ENCODE peak calls at places on chromosomes 5 and 9, in seven cellular contexts. N, O, A, W, D, V and K are unnamed samples.

GRCh38 chr5:135423158-135423925 is 23.8 kb downstream of the DCANP1 start:
- DNase-seq in W (no peak), V (no peak), N (peak), A (no peak), O (no peak), D (no peak), K (no peak)

GRCh38 chr5:17132444-17133083 is 84.9 kb upstream of the BASP1 start:
- DNase-seq in N (peak), O (peak), W (no peak), A (peak), D (no peak), V (no peak), K (no peak)

GRCh38 chr5:126369995-126370731 is 53.0 kb upstream of the GRAMD2B start:
- DNase-seq in A (no peak), O (no peak), V (no peak), D (no peak), W (peak), N (no peak), K (no peak)

GRCh38 chr5:148909001-148909400 is 82.6 kb downstream of the ADRB2 start:
- DNase-seq in N (no peak), O (peak), W (no peak), A (no peak), D (peak), V (no peak), K (no peak)

GRCh38 chr9:83583151-83584014 is 39.6 kb upstream of the IDNK start:
- DNase-seq in A (peak), O (peak), D (peak), V (peak), N (peak), W (peak), K (peak)

GRCh38 chr5:81757404-81757803 is 6.5 kb upstream of the SSBP2 start:
- DNase-seq in V (no peak), D (no peak), W (no peak), A (no peak), N (no peak), O (no peak), K (no peak)

GRCh38 chr9:94079236-94079635 is 5.0 kb upstream of the PTPDC1 start:
- DNase-seq in D (no peak), A (no peak), O (no peak), V (no peak), W (no peak), N (no peak), K (no peak)

GRCh38 chr5:128870923-128871322 is 94.4 kb upstream of the SLC27A6 start:
- DNase-seq in V (no peak), O (no peak), A (no peak), N (no peak), W (no peak), D (no peak), K (no peak)

GRCh38 chr9:72984990-72985389 is 32.1 kb upstream of the ALDH1A1 start:
- DNase-seq in W (no peak), O (no peak), A (no peak), D (no peak), N (no peak), V (peak), K (no peak)

GRCh38 chr9:34793428-34793827 is 83.5 kb upstream of the CCL21 start:
- DNase-seq in W (no peak), D (no peak), N (no peak), V (no peak), O (no peak), A (peak), K (no peak)

GRCh38 chr5:16546712-16547111 is 70.1 kb downstream of the RETREG1 start:
- DNase-seq in V (no peak), N (no peak), D (no peak), A (no peak), O (no peak), W (no peak), K (no peak)

GRCh38 chr9:21919377-21920362 is 74.5 kb downstream of the CDKN2A start:
- DNase-seq in A (peak), W (no peak), V (no peak), D (peak), N (peak), O (peak), K (no peak)

GRCh38 chr5:177317959-177318377 is 6.3 kb upstream of the MXD3 start:
- DNase-seq in O (peak), V (peak), N (peak), W (peak), D (peak), A (peak), K (peak)

GRCh38 chr5:170479484-170479883 is 24.3 kb upstream of the KCNIP1 start:
- DNase-seq in A (no peak), O (peak), N (no peak), D (no peak), V (no peak), W (no peak), K (no peak)

GRCh38 chr5:115770466-115770865 is 46.0 kb downstream of the CDO1 start:
- DNase-seq in A (no peak), N (no peak), V (no peak), D (no peak), W (peak), O (no peak), K (no peak)

GRCh38 chr9:102569436-102569835 is 425.7 kb upstream of the CYLC2 start:
- DNase-seq in W (peak), A (no peak), N (no peak), O (no peak), D (no peak), V (no peak), K (no peak)

GRCh38 chr5:138391859-138392386 is 39.4 kb downstream of the KDM3B start:
- DNase-seq in V (peak), O (no peak), A (no peak), W (no peak), D (no peak), N (no peak), K (no peak)

GRCh38 chr9:128940946-128941755 is 6.3 kb downstream of the DOLK start:
- DNase-seq in W (no peak), N (no peak), V (no peak), O (no peak), A (no peak), D (no peak), K (no peak)

GRCh38 chr9:82109626-82110025 is 121.1 kb downstream of the SPATA31D1 start:
- DNase-seq in D (no peak), O (no peak), W (no peak), V (no peak), N (no peak), A (no peak), K (no peak)

GRCh38 chr9:136589766-136590740 is 44.2 kb upstream of the NOTCH1 start:
- DNase-seq in A (no peak), O (no peak), D (no peak), N (no peak), V (no peak), W (no peak), K (no peak)

GRCh38 chr5:6772886-6773285 is 59.7 kb downstream of the TENT4A start:
- DNase-seq in D (no peak), O (no peak), V (no peak), A (no peak), W (no peak), N (no peak), K (no peak)

GRCh38 chr5:36724429-36725332 is 118.3 kb downstream of the SLC1A3 start:
- DNase-seq in V (peak), A (peak), N (no peak), W (no peak), O (no peak), D (no peak), K (no peak)
- TF ChIP-seq CTCF in V (no peak), A (no peak), N (no peak), W (no peak), O (no peak), D (no peak), K (no peak)

GRCh38 chr5:8864053-8864452 is 681.8 kb downstream of the SEMA5A start:
- DNase-seq in A (no peak), N (peak), V (no peak), D (no peak), W (peak), O (peak), K (no peak)
- TF ChIP-seq CTCF in A (peak), N (peak), V (no peak), D (peak), W (peak), O (peak), K (peak)

GRCh38 chr5:90409318-90410177 is at the start of gene CETN3:
- DNase-seq in W (peak), N (peak), O (peak), V (peak), A (peak), D (peak), K (peak)
- TF ChIP-seq CTCF in W (no peak), N (no peak), O (no peak), V (no peak), A (no peak), D (no peak), K (no peak)

DNA sequence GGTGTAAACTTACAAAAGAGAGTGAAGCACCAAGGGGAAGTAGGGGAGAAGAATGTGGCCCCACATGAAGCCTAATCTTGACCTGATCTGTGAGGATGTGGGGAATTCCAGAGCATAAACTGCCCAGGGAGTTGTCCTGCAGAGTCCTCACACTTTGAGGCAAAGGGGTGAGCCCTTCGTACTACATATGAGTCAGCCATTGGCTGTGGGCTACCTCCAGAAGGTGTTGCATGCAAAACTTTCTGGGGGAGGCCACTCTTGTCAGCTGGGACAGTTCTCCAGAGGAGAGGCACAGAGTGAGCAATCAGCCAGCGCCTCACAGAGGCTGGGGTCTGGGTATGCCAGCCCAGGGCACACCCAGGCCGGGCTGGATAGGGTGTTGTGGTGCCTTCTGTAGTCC is 98.1 kb upstream of the NMUR2 start:
- DNase-seq in N (no peak), O (no peak), W (no peak), V (no peak), D (no peak), A (no peak), K (no peak)
- TF ChIP-seq CTCF in N (no peak), O (no peak), W (no peak), V (no peak), D (no peak), A (no peak), K (no peak)

GRCh38 chr9:116313638-116314037 is 160.0 kb downstream of the PAPPA start:
- DNase-seq in N (no peak), D (no peak), V (no peak), O (peak), W (no peak), A (no peak), K (no peak)
- TF ChIP-seq CTCF in N (peak), D (peak), V (no peak), O (peak), W (no peak), A (no peak), K (no peak)

GRCh38 chr9:18626046-18626698 is 152.2 kb downstream of the ADAMTSL1 start:
- DNase-seq in N (no peak), W (no peak), D (no peak), O (no peak), A (no peak), V (no peak), K (no peak)

GRCh38 chr9:18618862-18619261 is 144.9 kb downstream of the ADAMTSL1 start:
- DNase-seq in O (no peak), D (no peak), N (no peak), W (no peak), V (no peak), A (no peak), K (no peak)

GRCh38 chr9:18623201-18623600 is 149.2 kb downstream of the ADAMTSL1 start:
- DNase-seq in A (no peak), O (no peak), V (no peak), N (no peak), D (no peak), W (no peak), K (no peak)

DNA sequence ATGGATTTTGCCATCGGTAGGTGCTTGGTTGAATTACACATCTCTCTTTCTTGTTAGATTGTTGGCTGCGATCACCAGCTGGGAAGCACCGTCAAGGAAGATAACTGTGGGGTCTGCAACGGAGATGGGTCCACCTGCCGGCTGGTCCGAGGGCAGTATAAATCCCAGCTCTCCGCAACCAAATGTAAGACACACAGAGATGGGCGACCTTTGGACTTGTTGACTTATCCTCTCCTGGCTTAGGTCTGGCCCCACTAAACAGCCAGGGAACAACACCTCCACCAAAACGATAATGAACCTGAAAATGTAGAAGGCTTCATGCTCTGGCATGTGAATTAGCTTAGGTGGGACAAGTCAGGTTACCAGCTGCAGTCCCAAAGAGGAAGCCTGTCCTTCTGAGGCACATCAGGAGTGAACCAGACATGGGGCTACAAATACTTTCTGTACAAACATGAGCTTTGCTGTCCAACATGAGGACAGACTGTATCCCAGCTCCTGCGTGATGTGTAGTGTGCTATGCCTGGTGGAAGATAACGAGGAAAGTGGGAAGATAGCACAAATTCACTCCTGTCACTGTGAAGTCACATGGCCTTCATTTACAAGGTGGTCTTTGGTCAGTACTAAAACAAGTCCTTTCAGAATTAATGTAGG is 148.4 kb downstream of the ADAMTSL1 start:
- DNase-seq in W (no peak), A (no peak), O (no peak), N (no peak), D (no peak), V (no peak), K (no peak)
- TF ChIP-seq CTCF in W (no peak), A (no peak), O (no peak), N (no peak), D (no peak), V (no peak), K (no peak)

GRCh38 chr5:120803282-120803681 is 339.2 kb downstream of the PRR16 start:
- DNase-seq in W (no peak), V (no peak), N (peak), O (peak), A (no peak), D (no peak), K (no peak)
- TF ChIP-seq CTCF in W (no peak), V (peak), N (no peak), O (no peak), A (no peak), D (peak), K (no peak)

GRCh38 chr9:98923724-98924123 is 20.0 kb upstream of the COL15A1 start:
- DNase-seq in D (no peak), A (no peak), V (no peak), N (no peak), O (no peak), W (no peak), K (no peak)

GRCh38 chr9:98929096-98929495 is 14.6 kb upstream of the COL15A1 start:
- DNase-seq in W (no peak), O (peak), N (no peak), D (peak), A (no peak), V (no peak), K (no peak)

GRCh38 chr9:98927724-98928123 is 16.0 kb upstream of the COL15A1 start:
- DNase-seq in V (no peak), N (no peak), A (no peak), D (no peak), O (no peak), W (no peak), K (no peak)

GRCh38 chr9:98924971-98925820 is 18.5 kb upstream of the COL15A1 start:
- DNase-seq in V (no peak), W (no peak), N (no peak), A (no peak), O (no peak), D (no peak), K (no peak)

DNA sequence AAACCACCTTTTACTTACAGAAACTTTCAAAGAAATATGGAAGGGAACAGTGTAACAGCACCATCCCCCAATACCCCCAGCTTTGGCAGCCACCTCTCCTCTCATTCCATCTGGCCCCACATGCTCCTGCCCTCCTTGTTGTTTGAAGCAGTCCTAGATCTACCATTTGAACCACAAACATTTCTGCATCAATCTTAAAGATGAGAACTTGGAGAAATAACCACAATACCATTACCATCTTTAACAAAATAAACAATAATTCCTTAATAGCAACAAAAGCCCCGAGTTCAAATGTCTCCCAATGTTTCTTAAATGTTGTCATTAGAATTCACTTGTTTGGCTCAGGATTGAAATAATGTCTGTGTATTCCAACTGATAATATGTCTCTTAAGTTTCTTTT is 17.7 kb upstream of the COL15A1 start:
- DNase-seq in O (peak), A (no peak), N (no peak), D (peak), W (no peak), V (no peak), K (no peak)
- TF ChIP-seq CTCF in O (no peak), A (no peak), N (no peak), D (no peak), W (no peak), V (no peak), K (no peak)

GRCh38 chr5:172188033-172188892 is at the start of gene STK10:
- DNase-seq in V (peak), N (peak), O (peak), W (peak), A (peak), D (peak), K (peak)
- TF ChIP-seq CTCF in V (peak), N (peak), O (peak), W (peak), A (peak), D (peak), K (peak)

GRCh38 chr5:106094128-106094726 is 1576.5 kb downstream of the EFNA5 start:
- DNase-seq in A (no peak), V (no peak), D (peak), O (peak), N (no peak), W (no peak), K (no peak)
- TF ChIP-seq CTCF in A (no peak), V (no peak), D (no peak), O (no peak), N (no peak), W (no peak), K (no peak)